ENCODE peak calls at places on chromosomes 3 and 15, in four cellular contexts. Q is NCI-H187 treated with DMSO at 0.1 percent for 48 hours; P is activated T-cell treated with anti-CD3 and anti-CD28 coated beads, Interleukin-2, amount 50 U/mL, for 4 hours; L is amniotic stem cell. K is an unnamed sample.

GRCh38 chr3:16807981-16808380 is 76.8 kb upstream of the PLCL2 start:
- DNase-seq in Q (no peak), P (no peak), L (no peak), K (no peak)

GRCh38 chr3:72395654-72396415 is 452.4 kb downstream of the SHQ1 start:
- DNase-seq in Q (no peak), P (no peak), L (no peak), K (no peak)

GRCh38 chr3:195802261-195802701 is 9.4 kb downstream of the MUC4 start:
- DNase-seq in Q (no peak), P (no peak), L (no peak), K (no peak)

GRCh38 chr3:134769469-134769868 is 25.6 kb upstream of the EPHB1 start:
- DNase-seq in Q (no peak), P (no peak), L (no peak), K (no peak)

GRCh38 chr3:14525685-14526631 is 14.2 kb downstream of the GRIP2 start:
- DNase-seq in Q (no peak), P (no peak), L (no peak), K (no peak)

GRCh38 chr3:177483182-177483967 is 286.1 kb upstream of the TBL1XR1 start:
- DNase-seq in Q (peak; percentile 5), P (no peak), L (no peak), K (no peak)

GRCh38 chr3:78846688-78847087 is 921.1 kb downstream of the ROBO1 start:
- DNase-seq in Q (no peak), P (no peak), L (no peak), K (no peak)

GRCh38 chr15:88621789-88622604 is 857 bp downstream of the AEN start:
- DNase-seq in Q (no peak), P (no peak), L (no peak), K (peak; percentile 77)

GRCh38 chr15:92719024-92719423 is 63.4 kb upstream of the FAM174B start:
- DNase-seq in Q (no peak), P (no peak), L (no peak), K (no peak)

GRCh38 chr3:194512895-194513601 is 26.2 kb upstream of the ATP13A3 start:
- DNase-seq in Q (peak; percentile 8), P (no peak), L (no peak), K (no peak)

GRCh38 chr15:69526086-69526485 is 73.5 kb downstream of the RPLP1 start:
- DNase-seq in Q (no peak), P (no peak), L (no peak), K (no peak)

GRCh38 chr3:74217467-74217866 is 397.0 kb downstream of the CNTN3 start:
- DNase-seq in Q (no peak), P (no peak), L (no peak), K (no peak)

GRCh38 chr15:44289352-44289790 is 852 bp downstream of the GOLM2 start:
- DNase-seq in Q (no peak), P (no peak), L (no peak), K (no peak)

GRCh38 chr15:41416162-41416741 is 643 bp upstream of the RTF1 start:
- DNase-seq in Q (no peak), P (no peak), L (no peak), K (no peak)

GRCh38 chr3:110397115-110397514 is 674.5 kb upstream of the NECTIN3 start:
- DNase-seq in Q (no peak), P (no peak), L (no peak), K (no peak)

GRCh38 chr15:44489464-44489863 is 47.5 kb upstream of the EIF3J start:
- DNase-seq in Q (no peak), P (no peak), L (peak; percentile 62), K (no peak)